ENCODE peak calls at places on chromosome 14, in four cellular contexts. P is GM12878, E is SK-N-SH, W is K562. L is an unnamed sample.

GRCh38 chr14:72433511-72433910 is 460.4 kb downstream of the DPF3 start:
- DNase-seq in P (no peak), E (no peak), W (no peak), L (peak; percentile 59)

GRCh38 chr14:50023671-50024490 is 92.5 kb downstream of the VCPKMT start:
- DNase-seq in E (no peak), W (no peak), P (no peak), L (peak; percentile 89)

GRCh38 chr14:76955575-76956252 is 72.8 kb downstream of the IRF2BPL start:
- DNase-seq in E (no peak), P (peak; percentile 66), W (peak; percentile 24), L (peak; percentile 59)

GRCh38 chr14:74747237-74747636 is 15.9 kb upstream of the YLPM1 start:
- DNase-seq in P (no peak), E (no peak), W (no peak), L (no peak)

GRCh38 chr14:99245541-99246511 is 26.2 kb downstream of the BCL11B start:
- DNase-seq in W (no peak), P (no peak), E (no peak), L (no peak)

GRCh38 chr14:71532790-71533189 is 399.4 kb upstream of the RGS6 start:
- DNase-seq in W (no peak), P (no peak), E (no peak), L (no peak)

GRCh38 chr14:24367506-24368214 is at the start of gene NFATC4:
- DNase-seq in W (peak; percentile 69), P (no peak), E (peak; percentile 88), L (peak; percentile 96)

GRCh38 chr14:64623576-64624165 is 73.9 kb downstream of the PPP1R36 start:
- DNase-seq in W (no peak), E (no peak), P (no peak), L (no peak)

GRCh38 chr14:67186789-67187188 is 2.5 kb upstream of the GARIN2 start:
- DNase-seq in E (no peak), W (no peak), P (no peak), L (peak; percentile 34)

GRCh38 chr14:26621807-26622560 is 24.2 kb upstream of the NOVA1 start:
- DNase-seq in W (no peak), E (no peak), P (no peak), L (no peak)
- H2AFZ ChIP-seq in W (no peak overlapping the region), E (no peak overlapping the region), P (no peak overlapping the region), L (no peak overlapping the region)

DNA sequence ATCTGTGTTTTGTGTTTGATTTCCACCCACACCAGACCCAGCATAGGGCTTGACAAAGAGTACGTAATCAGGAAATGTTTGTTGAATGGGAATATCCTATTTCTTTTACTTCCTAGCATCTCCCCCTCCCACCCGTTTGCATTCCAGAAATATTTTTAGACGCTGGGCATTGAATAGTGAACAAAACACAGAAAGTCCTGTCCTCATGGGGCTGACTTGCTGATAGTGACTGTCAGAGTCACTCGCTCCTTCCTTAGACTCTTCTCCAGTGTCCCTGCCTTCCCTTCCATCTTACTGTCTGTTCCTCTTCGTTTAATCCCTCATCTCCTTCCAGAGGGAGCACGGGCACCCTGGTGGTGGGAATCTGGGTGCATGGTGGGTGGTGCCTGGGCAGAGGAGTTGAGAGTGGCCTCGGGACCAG is 53.6 kb downstream of the SLC25A47 start:
- DNase-seq in E (no peak), P (no peak), W (peak; percentile 21), L (peak; percentile 23)
- TF ChIP-seq CTCF in E (peak; percentile 38), P (no peak), W (no peak), L (peak; percentile 44)

DNA sequence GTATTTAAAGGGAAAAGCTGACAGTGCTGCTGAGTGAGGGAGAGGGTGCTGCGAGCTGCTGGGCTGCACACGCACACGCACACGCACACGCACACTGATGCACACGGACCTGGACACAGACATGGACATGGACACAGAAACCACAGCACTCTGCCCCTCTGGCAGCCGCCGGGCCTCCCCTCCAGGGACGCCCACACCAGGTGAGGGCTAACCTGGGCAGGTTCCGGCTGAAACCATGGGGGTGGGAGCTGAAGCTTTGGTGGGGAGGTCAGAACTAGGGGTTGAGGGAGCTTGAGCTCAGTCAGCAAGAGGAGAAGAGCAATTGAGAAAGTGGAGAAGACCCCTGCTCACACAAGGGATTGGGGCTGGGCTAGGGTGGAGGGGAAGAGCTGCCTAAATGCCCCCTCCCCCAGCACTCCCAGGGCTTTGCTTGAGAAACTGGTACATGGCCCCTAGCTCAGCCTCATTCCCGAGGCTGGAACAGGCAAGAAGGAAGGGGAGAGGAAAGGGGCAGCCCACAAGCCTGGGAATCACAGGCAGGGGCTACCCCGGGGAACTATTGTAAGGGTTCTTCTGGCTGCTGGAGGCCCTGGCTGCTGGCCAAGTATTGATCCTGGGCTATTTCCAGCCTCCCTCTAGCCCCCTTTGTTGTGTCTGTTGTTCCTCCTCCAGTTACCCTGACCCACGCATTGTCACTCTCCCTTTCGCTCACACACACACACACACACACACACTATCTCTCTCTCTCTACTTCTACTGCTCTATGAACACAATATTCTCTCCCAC is at the start of gene REM2:
- DNase-seq in P (no peak), E (peak; percentile 51), W (no peak), L (no peak)
- TF ChIP-seq RCOR1 in P (no peak), E (no peak), W (no peak), L (no peak)

GRCh38 chr14:79483989-79484388 is 727.3 kb downstream of the DIO2 start:
- DNase-seq in E (no peak), W (no peak), P (no peak), L (no peak)

GRCh38 chr14:79480212-79480611 is 731.1 kb downstream of the DIO2 start:
- DNase-seq in W (no peak), E (no peak), P (no peak), L (no peak)

GRCh38 chr14:79487632-79488031 is 723.7 kb downstream of the DIO2 start:
- DNase-seq in P (no peak), W (no peak), E (no peak), L (no peak)

GRCh38 chr14:79483472-79483871 is 727.8 kb downstream of the DIO2 start:
- DNase-seq in P (no peak), W (no peak), E (no peak), L (peak; percentile 93)
- H2AFZ ChIP-seq in P (no peak overlapping the region), W (no peak overlapping the region), E (peak overlapping the region; percentile 53), L (no peak overlapping the region)

DNA sequence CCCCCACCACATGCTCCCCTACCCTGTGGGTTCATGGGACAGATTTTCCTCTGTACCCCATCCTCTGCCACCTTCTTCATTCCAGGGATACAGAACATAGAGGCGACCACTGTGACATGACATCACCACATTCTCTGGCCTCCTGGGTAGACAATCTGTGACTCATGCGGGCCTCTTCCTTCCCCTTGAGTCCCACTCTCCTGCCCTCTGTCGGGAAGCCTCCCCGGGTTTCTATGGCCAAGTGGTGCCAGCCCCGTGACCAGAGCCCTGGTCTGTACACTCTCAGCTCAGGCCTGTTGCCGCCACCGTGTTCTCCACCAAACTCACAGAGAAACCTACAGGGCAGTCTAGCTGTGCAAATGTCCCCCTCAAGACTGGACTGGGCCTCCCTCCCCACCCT is 8.0 kb downstream of the CLMN start:
- DNase-seq in P (no peak), E (no peak), W (no peak), L (no peak)
- TF ChIP-seq CTCF in P (no peak), E (no peak), W (no peak), L (no peak)

GRCh38 chr14:22976620-22977433 is 5.5 kb downstream of the AJUBA start:
- DNase-seq in E (no peak), P (no peak), W (no peak), L (peak; percentile 63)
- TF ChIP-seq RCOR1 in E (no peak), P (no peak), W (no peak), L (no peak)

L was measured in IMR-90.